ENCODE peak calls at places on chromosome 11, in seven cellular contexts. Q is GM23248, N is BE2C, H is amygdala, E is GM19239, M is thoracic aorta, G is fibroblast of lung. P is an unnamed sample.

GRCh38 chr11:111938687-111939160 is 1.6 kb downstream of the DIXDC1 start:
- DNase-seq in N (no peak), Q (peak), E (peak), G (peak), H (no peak), M (no peak), P (peak)

GRCh38 chr11:130449246-130449990 is 973 bp downstream of the ADAMTS15 start:
- DNase-seq in E (no peak), H (no peak), G (no peak), N (no peak), Q (peak), M (no peak), P (no peak)

GRCh38 chr11:10208045-10208674 is 85.9 kb downstream of the SBF2 start:
- DNase-seq in Q (peak), N (no peak), H (no peak), M (no peak), E (peak), G (peak), P (peak)

GRCh38 chr11:84720706-84721402 is 906.3 kb downstream of the DLG2 start:
- DNase-seq in M (no peak), G (peak), H (peak), Q (peak), N (no peak), E (no peak), P (no peak)

GRCh38 chr11:36564376-36565032 is 3.3 kb upstream of the RAG1 start:
- DNase-seq in N (peak), G (peak), H (peak), E (peak), Q (peak), M (no peak), P (no peak)

GRCh38 chr11:81494431-81494830 is 1239.2 kb downstream of the FAM181B start:
- DNase-seq in H (no peak), Q (no peak), G (no peak), E (no peak), N (no peak), M (no peak), P (no peak)

GRCh38 chr11:96390403-96390830 is 604 bp downstream of the JRKL start:
- DNase-seq in N (no peak), E (no peak), G (peak), M (no peak), H (no peak), Q (peak), P (no peak)

GRCh38 chr11:1047576-1048156 is 11.1 kb upstream of the MUC6 start:
- DNase-seq in G (no peak), M (no peak), N (peak), E (no peak), Q (no peak), H (no peak), P (no peak)

GRCh38 chr11:19561011-19561410 is 151.6 kb upstream of the NAV2 start:
- DNase-seq in H (no peak), Q (no peak), N (no peak), E (no peak), G (peak), M (no peak), P (no peak)

GRCh38 chr11:59573216-59573615 is 42.4 kb downstream of the OSBP start:
- DNase-seq in M (no peak), Q (peak), G (peak), E (no peak), H (no peak), N (no peak), P (no peak)

GRCh38 chr11:13303668-13304649 is 26.4 kb downstream of the BMAL1 start:
- DNase-seq in G (no peak), Q (no peak), H (no peak), N (no peak), E (no peak), M (no peak), P (no peak)

GRCh38 chr11:112756166-112756565 is 205.1 kb upstream of the NCAM1 start:
- DNase-seq in H (no peak), G (no peak), N (no peak), E (no peak), Q (no peak), M (no peak), P (no peak)

GRCh38 chr11:59556115-59556882 is 45.0 kb downstream of the OR4D9 start:
- DNase-seq in E (no peak), G (peak), M (no peak), H (peak), Q (peak), N (peak), P (no peak)

GRCh38 chr11:129778877-129779276 is 36.8 kb upstream of the TMEM45B start:
- DNase-seq in M (no peak), Q (no peak), E (no peak), N (no peak), H (no peak), G (no peak), P (no peak)